ENCODE peak calls at places on chromosomes 3 and 15, in eight cellular contexts. One of them, this sample, is unnamed.

GRCh38 chr3:11770477-11771381 is 76.0 kb downstream of the TAMM41 start:
- DNase-seq in upper lobe of right lung: peak
- DNase-seq in GM12865: peak
- DNase-seq in kidney: peak
- DNase-seq in CD4-positive, alpha-beta T cell: peak
- DNase-seq in transverse colon: peak
- DNase-seq in cardiac muscle cell: peak
- DNase-seq in A549: peak
- DNase-seq in this sample: peak

GRCh38 chr3:13016083-13016725 is 57.0 kb downstream of the IQSEC1 start:
- DNase-seq in CD4-positive, alpha-beta T cell: peak
- DNase-seq in GM12865: peak
- DNase-seq in A549: no peak
- DNase-seq in upper lobe of right lung: peak
- DNase-seq in transverse colon: peak
- DNase-seq in kidney: peak
- DNase-seq in cardiac muscle cell: no peak
- DNase-seq in this sample: no peak

GRCh38 chr3:44802006-44802405 is 40.4 kb downstream of the KIF15 start:
- DNase-seq in GM12865: no peak
- DNase-seq in CD4-positive, alpha-beta T cell: no peak
- DNase-seq in A549: no peak
- DNase-seq in cardiac muscle cell: no peak
- DNase-seq in upper lobe of right lung: no peak
- DNase-seq in kidney: no peak
- DNase-seq in transverse colon: no peak
- DNase-seq in this sample: no peak

GRCh38 chr3:77655421-77655820 is 615.5 kb downstream of the ROBO2 start:
- DNase-seq in A549: no peak
- DNase-seq in upper lobe of right lung: no peak
- DNase-seq in kidney: no peak
- DNase-seq in GM12865: no peak
- DNase-seq in cardiac muscle cell: no peak
- DNase-seq in CD4-positive, alpha-beta T cell: no peak
- DNase-seq in transverse colon: no peak
- DNase-seq in this sample: no peak

GRCh38 chr3:150737874-150738679 is 24.9 kb downstream of the SIAH2 start:
- DNase-seq in kidney: no peak
- DNase-seq in upper lobe of right lung: no peak
- DNase-seq in cardiac muscle cell: peak
- DNase-seq in transverse colon: no peak
- DNase-seq in GM12865: peak
- DNase-seq in A549: no peak
- DNase-seq in CD4-positive, alpha-beta T cell: no peak
- DNase-seq in this sample: peak

GRCh38 chr3:32817561-32818430 is at the start of gene TRIM71:
- DNase-seq in transverse colon: no peak
- DNase-seq in GM12865: no peak
- DNase-seq in A549: peak
- DNase-seq in kidney: no peak
- DNase-seq in cardiac muscle cell: no peak
- DNase-seq in CD4-positive, alpha-beta T cell: no peak
- DNase-seq in upper lobe of right lung: peak
- DNase-seq in this sample: no peak

GRCh38 chr3:27696906-27697305 is 25.2 kb downstream of the EOMES start:
- DNase-seq in upper lobe of right lung: no peak
- DNase-seq in CD4-positive, alpha-beta T cell: no peak
- DNase-seq in GM12865: no peak
- DNase-seq in cardiac muscle cell: no peak
- DNase-seq in A549: no peak
- DNase-seq in kidney: no peak
- DNase-seq in transverse colon: no peak
- DNase-seq in this sample: no peak

GRCh38 chr3:114775395-114775794 is 371.7 kb downstream of the ZBTB20 start:
- DNase-seq in upper lobe of right lung: no peak
- DNase-seq in A549: no peak
- DNase-seq in cardiac muscle cell: peak
- DNase-seq in transverse colon: no peak
- DNase-seq in GM12865: no peak
- DNase-seq in kidney: no peak
- DNase-seq in CD4-positive, alpha-beta T cell: no peak
- DNase-seq in this sample: no peak

GRCh38 chr3:186909078-186909853 is 21.1 kb upstream of the ST6GAL1 start:
- DNase-seq in CD4-positive, alpha-beta T cell: peak
- DNase-seq in kidney: no peak
- DNase-seq in GM12865: peak
- DNase-seq in A549: no peak
- DNase-seq in transverse colon: peak
- DNase-seq in upper lobe of right lung: no peak
- DNase-seq in cardiac muscle cell: no peak
- DNase-seq in this sample: no peak

GRCh38 chr3:111739241-111739952 is 119.7 kb upstream of the PHLDB2 start:
- DNase-seq in kidney: no peak
- DNase-seq in GM12865: no peak
- DNase-seq in A549: peak
- DNase-seq in CD4-positive, alpha-beta T cell: no peak
- DNase-seq in transverse colon: no peak
- DNase-seq in cardiac muscle cell: peak
- DNase-seq in upper lobe of right lung: no peak
- DNase-seq in this sample: no peak

GRCh38 chr3:186413615-186414415 is 51.8 kb upstream of the DGKG start:
- DNase-seq in GM12865: peak
- DNase-seq in upper lobe of right lung: peak
- DNase-seq in CD4-positive, alpha-beta T cell: no peak
- DNase-seq in transverse colon: peak
- DNase-seq in kidney: peak
- DNase-seq in A549: peak
- DNase-seq in cardiac muscle cell: peak
- DNase-seq in this sample: no peak

GRCh38 chr3:11641683-11642407 is 1.9 kb downstream of the VGLL4 start:
- DNase-seq in transverse colon: no peak
- DNase-seq in A549: no peak
- DNase-seq in CD4-positive, alpha-beta T cell: no peak
- DNase-seq in upper lobe of right lung: no peak
- DNase-seq in GM12865: peak
- DNase-seq in kidney: no peak
- DNase-seq in cardiac muscle cell: peak
- DNase-seq in this sample: no peak

GRCh38 chr3:111714305-111714704 is 119.2 kb upstream of the ZBED2 start:
- DNase-seq in A549: no peak
- DNase-seq in kidney: no peak
- DNase-seq in cardiac muscle cell: peak
- DNase-seq in upper lobe of right lung: no peak
- DNase-seq in CD4-positive, alpha-beta T cell: no peak
- DNase-seq in transverse colon: no peak
- DNase-seq in GM12865: no peak
- DNase-seq in this sample: no peak

GRCh38 chr3:158652463-158652862 is 8.1 kb downstream of the GFM1 start:
- DNase-seq in upper lobe of right lung: no peak
- DNase-seq in cardiac muscle cell: no peak
- DNase-seq in CD4-positive, alpha-beta T cell: no peak
- DNase-seq in kidney: no peak
- DNase-seq in transverse colon: no peak
- DNase-seq in GM12865: no peak
- DNase-seq in A549: peak
- DNase-seq in this sample: no peak

GRCh38 chr3:38149701-38150100 is 11.2 kb downstream of the MYD88 start:
- DNase-seq in transverse colon: no peak
- DNase-seq in GM12865: no peak
- DNase-seq in A549: no peak
- DNase-seq in upper lobe of right lung: no peak
- DNase-seq in kidney: no peak
- DNase-seq in cardiac muscle cell: no peak
- DNase-seq in CD4-positive, alpha-beta T cell: no peak
- DNase-seq in this sample: no peak

GRCh38 chr3:150300847-150301517 is 107.1 kb upstream of the TSC22D2 start:
- DNase-seq in upper lobe of right lung: no peak
- DNase-seq in kidney: no peak
- DNase-seq in CD4-positive, alpha-beta T cell: no peak
- DNase-seq in cardiac muscle cell: peak
- DNase-seq in GM12865: no peak
- DNase-seq in transverse colon: no peak
- DNase-seq in A549: no peak
- DNase-seq in this sample: no peak

GRCh38 chr15:28921336-28921735 is 35.6 kb downstream of the APBA2 start:
- DNase-seq in upper lobe of right lung: peak
- DNase-seq in CD4-positive, alpha-beta T cell: no peak
- DNase-seq in cardiac muscle cell: no peak
- DNase-seq in GM12865: no peak
- DNase-seq in transverse colon: no peak
- DNase-seq in kidney: peak
- DNase-seq in A549: no peak
- DNase-seq in this sample: no peak

GRCh38 chr15:75043509-75044257 is 20.3 kb downstream of the PPCDC start:
- DNase-seq in transverse colon: peak
- DNase-seq in kidney: peak
- DNase-seq in upper lobe of right lung: peak
- DNase-seq in GM12865: peak
- DNase-seq in CD4-positive, alpha-beta T cell: no peak
- DNase-seq in A549: peak
- DNase-seq in cardiac muscle cell: peak
- DNase-seq in this sample: peak

GRCh38 chr15:74227968-74228722 is 8.0 kb upstream of the CCDC33 start:
- DNase-seq in GM12865: no peak
- DNase-seq in CD4-positive, alpha-beta T cell: no peak
- DNase-seq in upper lobe of right lung: no peak
- DNase-seq in transverse colon: peak
- DNase-seq in kidney: no peak
- DNase-seq in cardiac muscle cell: peak
- DNase-seq in A549: no peak
- DNase-seq in this sample: no peak

GRCh38 chr15:99963096-99963825 is 230.0 kb upstream of the LYSMD4 start:
- DNase-seq in CD4-positive, alpha-beta T cell: no peak
- DNase-seq in kidney: no peak
- DNase-seq in upper lobe of right lung: peak
- DNase-seq in GM12865: no peak
- DNase-seq in A549: no peak
- DNase-seq in cardiac muscle cell: peak
- DNase-seq in transverse colon: no peak
- DNase-seq in this sample: peak

GRCh38 chr3:186802701-186803100 is 3.6 kb downstream of the RFC4 start:
- DNase-seq in CD4-positive, alpha-beta T cell: no peak
- DNase-seq in upper lobe of right lung: no peak
- DNase-seq in transverse colon: no peak
- DNase-seq in kidney: no peak
- DNase-seq in A549: no peak
- DNase-seq in cardiac muscle cell: no peak
- DNase-seq in GM12865: no peak
- DNase-seq in this sample: no peak

GRCh38 chr3:130779031-130779430 is 32.4 kb upstream of the PIK3R4 start:
- DNase-seq in transverse colon: no peak
- DNase-seq in kidney: no peak
- DNase-seq in upper lobe of right lung: no peak
- DNase-seq in GM12865: peak
- DNase-seq in A549: no peak
- DNase-seq in CD4-positive, alpha-beta T cell: no peak
- DNase-seq in cardiac muscle cell: no peak
- DNase-seq in this sample: no peak

DNA sequence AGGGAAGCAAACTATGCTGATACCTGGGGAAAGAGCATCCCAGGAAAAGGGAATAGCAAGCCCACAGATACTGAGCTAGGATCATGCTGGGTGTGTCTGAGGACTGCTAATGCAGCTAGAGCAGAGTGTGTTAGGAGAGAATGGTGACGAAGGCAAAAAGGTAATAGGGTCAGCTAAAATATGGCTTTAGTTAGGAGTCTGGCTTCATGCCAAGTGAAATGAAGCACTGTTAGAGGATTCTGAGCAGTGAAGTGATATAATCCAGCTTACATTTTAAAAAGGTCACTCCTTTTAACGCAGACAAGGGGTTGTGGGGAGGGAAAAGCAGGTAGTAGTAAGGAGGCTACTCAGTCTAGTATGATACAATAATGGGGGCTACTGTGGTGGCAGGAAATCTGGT is 30.4 kb downstream of the SECISBP2L start:
- DNase-seq in kidney: no peak
- DNase-seq in CD4-positive, alpha-beta T cell: no peak
- DNase-seq in transverse colon: no peak
- DNase-seq in A549: no peak
- DNase-seq in GM12865: no peak
- DNase-seq in cardiac muscle cell: no peak
- DNase-seq in upper lobe of right lung: no peak
- DNase-seq in this sample: no peak
- TF ChIP-seq CTCF in kidney: no peak
- TF ChIP-seq CTCF in CD4-positive, alpha-beta T cell: no peak
- TF ChIP-seq CTCF in transverse colon: no peak
- TF ChIP-seq CTCF in A549: no peak
- TF ChIP-seq CTCF in GM12865: no peak
- TF ChIP-seq CTCF in cardiac muscle cell: no peak
- TF ChIP-seq CTCF in upper lobe of right lung: no peak
- TF ChIP-seq CTCF in this sample: no peak

DNA sequence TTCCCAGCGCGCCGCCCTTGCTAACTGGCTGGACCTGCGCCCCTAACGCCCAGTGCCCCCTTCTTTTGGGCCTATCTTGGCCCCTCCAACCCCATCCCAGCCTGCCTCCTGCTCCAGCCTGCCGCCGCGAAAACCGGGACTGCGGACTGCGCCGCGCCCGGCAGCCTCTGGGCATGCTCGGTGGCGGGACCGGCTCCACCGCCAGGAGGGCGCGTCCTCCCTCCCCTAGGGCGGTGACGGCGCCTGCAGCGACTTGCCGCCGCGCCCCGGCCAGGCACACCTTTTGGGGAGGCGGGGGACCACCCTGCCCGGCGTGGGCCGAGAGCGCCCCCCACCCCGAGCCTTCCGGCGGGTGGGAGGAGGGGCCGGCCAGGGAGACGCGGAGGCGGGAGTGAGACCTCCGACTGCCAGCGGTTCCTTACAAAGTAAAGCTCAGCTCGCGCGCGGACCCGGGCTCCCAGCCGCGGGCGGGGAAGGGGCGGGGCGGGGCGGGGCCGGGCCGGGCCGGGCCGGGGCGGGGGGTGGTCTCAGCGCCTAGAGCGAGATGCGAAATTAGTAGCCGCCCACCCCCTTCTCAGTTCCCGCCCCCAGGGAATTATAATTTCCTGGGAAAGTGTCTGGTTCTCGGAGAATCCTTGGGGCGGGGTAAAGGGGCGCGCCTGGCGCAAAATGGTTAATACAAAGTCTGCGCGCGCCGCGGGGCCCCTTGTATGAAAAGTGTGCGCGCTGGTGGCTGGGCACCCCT is 225.0 kb upstream of the IL12A start:
- DNase-seq in kidney: peak
- DNase-seq in upper lobe of right lung: peak
- DNase-seq in A549: peak
- DNase-seq in GM12865: peak
- DNase-seq in CD4-positive, alpha-beta T cell: no peak
- DNase-seq in cardiac muscle cell: peak
- DNase-seq in transverse colon: peak
- DNase-seq in this sample: no peak
- TF ChIP-seq CTCF in kidney: peak
- TF ChIP-seq CTCF in upper lobe of right lung: peak
- TF ChIP-seq CTCF in A549: peak
- TF ChIP-seq CTCF in GM12865: no peak
- TF ChIP-seq CTCF in CD4-positive, alpha-beta T cell: no peak
- TF ChIP-seq CTCF in cardiac muscle cell: peak
- TF ChIP-seq CTCF in transverse colon: peak
- TF ChIP-seq CTCF in this sample: no peak

GRCh38 chr15:88878720-88879184 is 16.6 kb downstream of the HAPLN3 start:
- DNase-seq in GM12865: peak
- DNase-seq in transverse colon: peak
- DNase-seq in cardiac muscle cell: peak
- DNase-seq in upper lobe of right lung: no peak
- DNase-seq in A549: peak
- DNase-seq in CD4-positive, alpha-beta T cell: peak
- DNase-seq in kidney: no peak
- DNase-seq in this sample: no peak
- TF ChIP-seq CTCF in GM12865: peak
- TF ChIP-seq CTCF in transverse colon: peak
- TF ChIP-seq CTCF in cardiac muscle cell: peak
- TF ChIP-seq CTCF in upper lobe of right lung: peak
- TF ChIP-seq CTCF in A549: peak
- TF ChIP-seq CTCF in CD4-positive, alpha-beta T cell: peak
- TF ChIP-seq CTCF in kidney: peak
- TF ChIP-seq CTCF in this sample: peak

GRCh38 chr3:156474560-156475389 is 80.1 kb downstream of the SSR3 start:
- DNase-seq in kidney: no peak
- DNase-seq in A549: no peak
- DNase-seq in GM12865: peak
- DNase-seq in CD4-positive, alpha-beta T cell: no peak
- DNase-seq in upper lobe of right lung: no peak
- DNase-seq in cardiac muscle cell: peak
- DNase-seq in transverse colon: no peak
- DNase-seq in this sample: no peak
- TF ChIP-seq CTCF in kidney: peak
- TF ChIP-seq CTCF in A549: no peak
- TF ChIP-seq CTCF in GM12865: peak
- TF ChIP-seq CTCF in CD4-positive, alpha-beta T cell: no peak
- TF ChIP-seq CTCF in upper lobe of right lung: peak
- TF ChIP-seq CTCF in cardiac muscle cell: peak
- TF ChIP-seq CTCF in transverse colon: no peak
- TF ChIP-seq CTCF in this sample: peak

This sample was measured in epithelial cell of proximal tubule.